ENCODE peak calls at places on chromosomes 16 and 17, in nine cellular contexts. D is fibroblast of lung; W is activated CD4-positive, alpha-beta memory T cell treated with anti-CD3 and anti-CD28 coated beads, Interleukin-2, amount 10 ng/mL, durations not matched to agents 7 days and 5 days; J is NCI-H82; N is HFFc6; X is cerebellum; Z is occipital lobe; M is NCI-H460; B is effector memory CD4-positive, alpha-beta T cell. L is an unnamed sample.

GRCh38 chr17:8701221-8701620 is 43.4 kb downstream of the CCDC42 start:
- DNase-seq in D (no peak), W (no peak), J (no peak), N (no peak), X (no peak), Z (no peak), M (no peak), B (no peak), L (no peak)

GRCh38 chr17:19747829-19748806 is at the start of gene ALDH3A1:
- DNase-seq in D (no peak), W (no peak), J (no peak), N (no peak), X (no peak), Z (no peak), M (peak), B (no peak), L (no peak)

GRCh38 chr17:1573932-1574696 is 11.5 kb upstream of the PITPNA start:
- DNase-seq in D (peak), W (peak), J (peak), N (peak), X (peak), Z (peak), M (peak), B (peak), L (no peak)

GRCh38 chr16:2250652-2251280 is 621 bp downstream of the ECI1 start:
- DNase-seq in D (no peak), W (peak), J (peak), N (peak), X (no peak), Z (no peak), M (no peak), B (peak), L (no peak)

GRCh38 chr16:49932449-49932848 is 76.5 kb upstream of the ZNF423 start:
- DNase-seq in D (no peak), W (no peak), J (no peak), N (no peak), X (no peak), Z (no peak), M (no peak), B (no peak), L (no peak)

GRCh38 chr16:9134739-9135138 is 43.3 kb downstream of the HAPSTR1 start:
- DNase-seq in D (peak), W (peak), J (peak), N (peak), X (peak), Z (no peak), M (peak), B (peak), L (peak)

GRCh38 chr17:75565066-75565465 is 22.5 kb upstream of the MYO15B start:
- DNase-seq in D (no peak), W (no peak), J (no peak), N (peak), X (no peak), Z (no peak), M (no peak), B (no peak), L (no peak)

GRCh38 chr16:68778551-68779231 is 41.6 kb downstream of the CDH1 start:
- DNase-seq in D (no peak), W (no peak), J (no peak), N (no peak), X (no peak), Z (no peak), M (no peak), B (no peak), L (peak)

GRCh38 chr17:56779306-56779705 is 54.4 kb downstream of the C17orf67 start:
- DNase-seq in D (no peak), W (no peak), J (no peak), N (peak), X (no peak), Z (no peak), M (no peak), B (no peak), L (no peak)

GRCh38 chr16:81616321-81617020 is 162.6 kb upstream of the PLCG2 start:
- DNase-seq in D (peak), W (peak), J (no peak), N (peak), X (no peak), Z (peak), M (no peak), B (peak), L (no peak)